ENCODE peak calls at places on chromosomes 3 and 15, in ten cellular contexts. B is activated T-cell treated with anti-CD3 and anti-CD28 coated beads, Interleukin-2, amount 50 U/mL, for 4 hours; K is ELF-1; R is lung microvascular endothelial cell; Z is NCI-H524; Y is CD4-positive, alpha-beta T cell; D is CD14-positive monocyte; H is NCI-H2171; V is stimulated activated CD4-positive, alpha-beta T cell treated with anti-CD3 and anti-CD28 coated beads, Interleukin-2, amount 100 ng/mL, for 48 hours; C is AG09309. S is an unnamed sample.

GRCh38 chr3:29385056-29385455 is 104.2 kb downstream of the RBMS3 start:
- DNase-seq in B (no peak), Z (peak; percentile 43), R (no peak), C (peak; percentile 52), K (no peak), V (no peak), Y (no peak), H (no peak), D (no peak), S (no peak)

GRCh38 chr3:33716227-33716626 is 1.8 kb downstream of the CLASP2 start:
- DNase-seq in V (no peak), Y (no peak), D (no peak), K (no peak), H (no peak), Z (no peak), B (no peak), R (no peak), C (no peak), S (no peak)

GRCh38 chr3:189952272-189952671 is 168.4 kb downstream of the P3H2 start:
- DNase-seq in R (no peak), Z (no peak), H (no peak), Y (no peak), C (no peak), V (no peak), K (no peak), D (no peak), B (no peak), S (no peak)

GRCh38 chr3:17420668-17421067 is 321.8 kb downstream of the TBC1D5 start:
- DNase-seq in V (no peak), C (no peak), H (no peak), Z (no peak), D (no peak), Y (no peak), B (no peak), R (peak; percentile 32), K (no peak), S (no peak)

GRCh38 chr3:13593615-13594014 is 44.7 kb downstream of the FBLN2 start:
- DNase-seq in K (no peak), Z (no peak), H (no peak), D (no peak), R (no peak), C (no peak), Y (no peak), V (no peak), B (no peak), S (no peak)

GRCh38 chr15:45662375-45662774 is 27.5 kb downstream of the SQOR start:
- DNase-seq in C (no peak), V (no peak), Z (no peak), H (no peak), K (peak; percentile 3), D (no peak), Y (no peak), R (no peak), B (no peak), S (no peak)

GRCh38 chr3:135000465-135000864 is 205.4 kb downstream of the EPHB1 start:
- DNase-seq in C (no peak), H (no peak), R (no peak), Y (no peak), V (no peak), K (no peak), Z (no peak), D (no peak), B (no peak), S (no peak)

GRCh38 chr3:104349836-104350235 is 1016.9 kb upstream of the ALCAM start:
- DNase-seq in C (peak; percentile 25), K (no peak), Y (no peak), Z (no peak), R (no peak), D (no peak), B (no peak), V (no peak), H (no peak), S (no peak)

GRCh38 chr3:128296469-128297251 is 143.4 kb downstream of the EEFSEC start:
- DNase-seq in B (no peak), C (no peak), V (no peak), K (no peak), H (no peak), Y (no peak), R (no peak), D (no peak), Z (no peak), S (no peak)

GRCh38 chr15:29676961-29677402 is 145.3 kb downstream of the TJP1 start:
- DNase-seq in Z (no peak), B (no peak), H (no peak), D (no peak), C (no peak), Y (no peak), K (peak; percentile 40), R (peak; percentile 79), V (no peak), S (no peak)

GRCh38 chr3:31193429-31193828 is 299.0 kb upstream of the GADL1 start:
- DNase-seq in B (no peak), H (no peak), V (no peak), D (no peak), R (no peak), K (no peak), C (no peak), Z (no peak), Y (no peak), S (no peak)

GRCh38 chr15:101188517-101189340 is 63.1 kb downstream of the CHSY1 start:
- DNase-seq in Z (no peak), B (no peak), H (no peak), D (no peak), R (peak; percentile 28), K (no peak), Y (no peak), C (peak; percentile 86), V (no peak), S (no peak)

GRCh38 chr3:43417133-43417532 is 130.8 kb downstream of the SNRK start:
- DNase-seq in R (no peak), B (no peak), K (peak; percentile 60), C (no peak), H (no peak), D (no peak), Y (no peak), V (no peak), Z (no peak), S (no peak)

GRCh38 chr3:62539762-62540161 is 166.4 kb upstream of the FEZF2 start:
- DNase-seq in H (no peak), D (no peak), R (no peak), K (no peak), V (no peak), Y (no peak), C (no peak), Z (no peak), B (no peak), S (no peak)

GRCh38 chr3:111246967-111247760 is 175.5 kb downstream of the NECTIN3 start:
- DNase-seq in B (no peak), K (no peak), R (peak; percentile 66), Y (no peak), V (no peak), C (peak; percentile 61), Z (no peak), H (no peak), D (no peak), S (no peak)

GRCh38 chr3:117752984-117753717 is 1043.6 kb downstream of the TUSC7 start:
- DNase-seq in B (no peak), V (no peak), D (no peak), Z (no peak), H (no peak), K (no peak), R (no peak), C (peak; percentile 14), Y (no peak), S (no peak)

GRCh38 chr3:165196577-165197561 is 685 bp upstream of the SLITRK3 start:
- DNase-seq in K (peak; percentile 11), H (no peak), Y (no peak), D (no peak), V (no peak), B (no peak), R (no peak), C (no peak), Z (peak; percentile 40), S (no peak)

GRCh38 chr3:24177201-24177600 is 232.1 kb downstream of the NR1D2 start:
- DNase-seq in D (no peak), Y (no peak), R (no peak), V (no peak), K (no peak), H (no peak), Z (no peak), C (no peak), B (no peak), S (no peak)

GRCh38 chr15:49637857-49638256 is 17.0 kb downstream of the DTWD1 start:
- DNase-seq in V (no peak), B (no peak), H (no peak), Z (no peak), K (peak; percentile 34), D (no peak), C (no peak), Y (no peak), R (no peak), S (no peak)

GRCh38 chr3:148093758-148094157 is 603.9 kb upstream of the AGTR1 start:
- DNase-seq in R (no peak), D (no peak), Y (no peak), C (no peak), V (no peak), B (no peak), Z (no peak), K (no peak), H (no peak), S (no peak)

GRCh38 chr15:73127302-73127936 is 75.2 kb downstream of the NEO1 start:
- DNase-seq in B (no peak), D (no peak), Z (peak; percentile 41), Y (no peak), R (peak; percentile 34), H (no peak), C (no peak), K (peak; percentile 35), V (no peak), S (no peak)

GRCh38 chr15:22918056-22918455 is 62.1 kb downstream of the CYFIP1 start:
- DNase-seq in C (no peak), V (no peak), Z (no peak), R (peak; percentile 47), D (no peak), K (no peak), B (no peak), Y (no peak), H (no peak), S (no peak)

GRCh38 chr3:66437341-66437929 is 63.4 kb downstream of the LRIG1 start:
- DNase-seq in H (no peak), V (no peak), R (no peak), D (no peak), Y (no peak), K (no peak), Z (no peak), C (no peak), B (no peak), S (no peak)

GRCh38 chr3:88267847-88268246 is 118.1 kb downstream of the C3orf38 start:
- DNase-seq in Y (no peak), Z (peak; percentile 9), K (no peak), D (no peak), R (no peak), H (no peak), B (no peak), C (no peak), V (no peak), S (no peak)

GRCh38 chr3:194364314-194364651 is 5.3 kb downstream of the LRRC15 start:
- DNase-seq in D (no peak), R (no peak), B (no peak), Y (no peak), Z (no peak), C (no peak), V (no peak), H (no peak), K (no peak), S (no peak)

GRCh38 chr15:38549222-38549621 is 15.4 kb downstream of the RASGRP1 start:
- DNase-seq in Y (no peak), B (no peak), K (no peak), D (no peak), V (no peak), R (no peak), Z (no peak), H (no peak), C (no peak), S (no peak)

S was measured in effector CD8-positive, alpha-beta T cell.